ENCODE peak calls at places on chromosome 13, in four cellular contexts. K is HepG2, X is SK-N-SH, W is K562. H is an unnamed sample.
A peak's percentile ranks its signal among the peaks of the same experiment; 100 is the strongest.

GRCh38 chr13:104593251-104593576 is 1527.0 kb upstream of the SLC10A2 start:
- DNase-seq in K (no peak), X (no peak), W (no peak), H (no peak)

GRCh38 chr13:97114696-97115095 is 107.4 kb upstream of the MBNL2 start:
- DNase-seq in K (no peak), X (no peak), W (no peak), H (no peak)

GRCh38 chr13:80012281-80012680 is 328.6 kb downstream of the SPRY2 start:
- DNase-seq in K (no peak), X (no peak), W (no peak), H (no peak)

GRCh38 chr13:91142572-91142971 is 204.9 kb upstream of the MIR17HG start:
- DNase-seq in K (no peak), X (no peak), W (no peak), H (peak; percentile 1)

GRCh38 chr13:65808061-65808460 is 1422.1 kb downstream of the PCDH9 start:
- DNase-seq in K (no peak), X (no peak), W (no peak), H (peak; percentile 49)

GRCh38 chr13:70502944-70503343 is 394.7 kb upstream of the KLHL1 start:
- DNase-seq in K (no peak), X (no peak), W (no peak), H (no peak)

GRCh38 chr13:22027561-22027960 is 356.7 kb downstream of the FGF9 start:
- DNase-seq in K (no peak), X (no peak), W (no peak), H (no peak)

GRCh38 chr13:44157614-44158013 is 216.0 kb upstream of the SERP2 start:
- DNase-seq in K (no peak), X (no peak), W (no peak), H (no peak)

GRCh38 chr13:31914843-31915242 is 116.7 kb upstream of the FRY start:
- DNase-seq in K (no peak), X (no peak), W (no peak), H (no peak)

GRCh38 chr13:33353646-33354045 is 68.1 kb upstream of the STARD13 start:
- DNase-seq in K (no peak), X (no peak), W (no peak), H (no peak)

GRCh38 chr13:26380930-26381329 is 127.0 kb downstream of the CDK8 start:
- DNase-seq in K (no peak), X (no peak), W (no peak), H (no peak)

GRCh38 chr13:99422556-99423220 is 78.6 kb upstream of the TM9SF2 start:
- DNase-seq in K (no peak), X (no peak), W (no peak), H (no peak)

GRCh38 chr13:33174491-33174890 is 111.1 kb downstream of the STARD13 start:
- DNase-seq in K (no peak), X (peak; percentile 39), W (no peak), H (no peak)

GRCh38 chr13:36029171-36029570 is 102.0 kb downstream of the DCLK1 start:
- DNase-seq in K (no peak), X (no peak), W (no peak), H (peak; percentile 5)

GRCh38 chr13:62684359-62684758 is 1268.7 kb upstream of the PCDH20 start:
- DNase-seq in K (no peak), X (no peak), W (no peak), H (no peak)

GRCh38 chr13:46963874-46964273 is 67.0 kb upstream of the HTR2A start:
- DNase-seq in K (no peak), X (no peak), W (no peak), H (no peak)

GRCh38 chr13:40440990-40441820 is 225.2 kb downstream of the FOXO1 start:
- DNase-seq in K (no peak), X (peak; percentile 60), W (no peak), H (no peak)

GRCh38 chr13:80101040-80101439 is 239.9 kb downstream of the SPRY2 start:
- DNase-seq in K (no peak), X (no peak), W (no peak), H (no peak)

GRCh38 chr13:73216381-73216831 is 157.6 kb downstream of the KLF5 start:
- DNase-seq in K (no peak), X (no peak), W (no peak), H (no peak)

GRCh38 chr13:102773441-102774209 is at the start of gene TEX30:
- DNase-seq in K (no peak), X (peak; percentile 97), W (peak; percentile 83), H (peak; percentile 76)

GRCh38 chr13:50915562-50915961 is 6.0 kb downstream of the RNASEH2B start:
- DNase-seq in K (no peak), X (no peak), W (peak; percentile 61), H (no peak)

GRCh38 chr13:114123448-114123847 is 9.0 kb downstream of the RASA3 start:
- DNase-seq in K (no peak), X (no peak), W (no peak), H (no peak)

GRCh38 chr13:102846261-102847015 is 606 bp downstream of the ERCC5 start:
- DNase-seq in K (peak; percentile 21), X (peak; percentile 41), W (peak; percentile 37), H (peak; percentile 30)

GRCh38 chr13:21075303-21076264 is 14.2 kb upstream of the LATS2 start:
- DNase-seq in K (no peak), X (peak; percentile 48), W (no peak), H (no peak)

GRCh38 chr13:73200432-73200831 is 141.6 kb downstream of the KLF5 start:
- DNase-seq in K (no peak), X (no peak), W (no peak), H (peak; percentile 49)

GRCh38 chr13:100608906-100609305 is 20.3 kb upstream of the GGACT start:
- DNase-seq in K (no peak), X (no peak), W (peak; percentile 75), H (no peak)

GRCh38 chr13:25725104-25725503 is 326.7 kb downstream of the SHISA2 start:
- DNase-seq in K (no peak), X (no peak), W (peak; percentile 1), H (no peak)

GRCh38 chr13:40629678-40630384 is 36.6 kb downstream of the FOXO1 start:
- DNase-seq in K (no peak), X (no peak), W (no peak), H (no peak)

GRCh38 chr13:112165712-112166111 is 98.8 kb downstream of the SOX1 start:
- DNase-seq in K (no peak), X (no peak), W (no peak), H (no peak)

GRCh38 chr13:43572601-43573360 is 214.0 kb downstream of the ENOX1 start:
- DNase-seq in K (no peak), X (no peak), W (no peak), H (peak; percentile 25)

GRCh38 chr13:111893607-111894443 is 173.1 kb upstream of the SOX1 start:
- DNase-seq in K (no peak), X (no peak), W (no peak), H (no peak)

GRCh38 chr13:33185853-33186252 is 99.7 kb downstream of the STARD13 start:
- DNase-seq in K (no peak), X (no peak), W (no peak), H (no peak)

GRCh38 chr13:114049026-114049425 is 75.2 kb upstream of the C13orf46 start:
- DNase-seq in K (no peak), X (no peak), W (no peak), H (no peak)

GRCh38 chr13:112711528-112712265 is 21.9 kb downstream of the ATP11A start:
- DNase-seq in K (peak; percentile 76), X (no peak), W (peak; percentile 93), H (peak; percentile 98)

GRCh38 chr13:112444416-112445399 is 68.6 kb downstream of the SPACA7 start:
- DNase-seq in K (no peak), X (no peak), W (no peak), H (no peak)

GRCh38 chr13:95404141-95404882 is 103.1 kb upstream of the ABCC4 start:
- DNase-seq in K (peak; percentile 51), X (peak; percentile 81), W (peak; percentile 81), H (peak; percentile 73)

DNA sequence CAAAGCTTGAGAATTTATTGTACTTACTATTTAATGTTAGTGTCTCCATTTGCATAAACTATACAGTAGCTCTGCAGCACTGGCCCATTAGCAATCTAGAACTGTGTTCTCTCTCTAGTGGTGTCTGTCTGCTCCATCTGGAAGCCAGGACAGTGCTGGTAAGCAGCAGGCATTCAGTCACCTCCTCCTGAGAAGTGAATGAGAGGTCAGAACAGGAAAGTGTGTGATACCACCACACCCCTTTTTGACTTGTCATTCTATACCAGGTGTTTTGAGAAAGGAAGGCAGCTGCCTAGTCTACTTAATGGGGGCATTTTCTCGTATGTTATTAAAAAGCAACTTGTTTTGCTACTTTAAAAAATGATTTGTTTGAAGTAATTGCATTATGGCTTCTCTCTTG is 3.9 kb downstream of the COG3 start:
- DNase-seq in K (no peak), X (peak; percentile 9), W (peak; percentile 8), H (no peak)
- H4K20me1 ChIP-seq in K (peaks cover 19% of the 10 kb centered on the region), X (peaks cover 77% of the 10 kb centered on the region), W (peaks cover 7% of the 10 kb centered on the region), H (peaks cover 72% of the 10 kb centered on the region)

GRCh38 chr13:27795718-27796019 is 3.4 kb downstream of the GSX1 start:
- DNase-seq in K (no peak), X (no peak), W (no peak), H (no peak)

GRCh38 chr13:27794921-27795717 is 2.8 kb downstream of the GSX1 start:
- DNase-seq in K (no peak), X (no peak), W (no peak), H (no peak)

GRCh38 chr13:27794075-27794691 is 1.9 kb downstream of the GSX1 start:
- DNase-seq in K (no peak), X (no peak), W (no peak), H (no peak)

GRCh38 chr13:27796544-27797227 is 4.4 kb downstream of the GSX1 start:
- DNase-seq in K (no peak), X (no peak), W (no peak), H (no peak)

DNA sequence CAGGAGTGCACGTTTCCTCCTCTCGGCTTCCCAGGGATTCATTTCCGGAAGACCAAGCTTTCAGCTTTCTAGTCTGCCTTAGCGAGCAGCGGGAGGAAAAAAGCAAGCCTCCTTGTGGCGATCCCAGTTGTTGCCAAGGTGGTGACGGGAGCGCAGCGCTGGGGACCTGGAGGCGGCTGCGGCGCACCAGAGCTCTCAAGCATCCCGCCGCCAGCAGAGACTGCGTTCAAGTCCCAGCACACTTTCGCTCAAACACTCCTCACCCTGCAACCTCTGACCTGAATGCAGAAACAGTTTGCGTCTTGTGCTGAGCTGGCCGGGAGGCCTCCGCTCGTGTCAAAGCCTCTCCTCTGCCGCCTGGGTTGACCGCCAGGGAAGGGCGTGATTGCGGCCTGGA is 4.9 kb downstream of the GSX1 start:
- DNase-seq in K (no peak), X (no peak), W (peak; percentile 2), H (peak; percentile 30)
- TF ChIP-seq MXI1 in K (no peak), X (no peak), W (no peak), H (no peak)

GRCh38 chr13:38308736-38309135 is 40.9 kb upstream of the UFM1 start:
- DNase-seq in K (no peak), X (no peak), W (no peak), H (peak; percentile 63)

GRCh38 chr13:38303816-38304215 is 45.8 kb upstream of the UFM1 start:
- DNase-seq in K (no peak), X (no peak), W (no peak), H (no peak)

GRCh38 chr13:38309397-38309796 is 40.3 kb upstream of the UFM1 start:
- DNase-seq in K (no peak), X (no peak), W (no peak), H (no peak)
- H4K20me1 ChIP-seq in K (no peaks in the 10 kb centered on the region), X (no peaks in the 10 kb centered on the region), W (no peaks in the 10 kb centered on the region), H (no peaks in the 10 kb centered on the region)

DNA sequence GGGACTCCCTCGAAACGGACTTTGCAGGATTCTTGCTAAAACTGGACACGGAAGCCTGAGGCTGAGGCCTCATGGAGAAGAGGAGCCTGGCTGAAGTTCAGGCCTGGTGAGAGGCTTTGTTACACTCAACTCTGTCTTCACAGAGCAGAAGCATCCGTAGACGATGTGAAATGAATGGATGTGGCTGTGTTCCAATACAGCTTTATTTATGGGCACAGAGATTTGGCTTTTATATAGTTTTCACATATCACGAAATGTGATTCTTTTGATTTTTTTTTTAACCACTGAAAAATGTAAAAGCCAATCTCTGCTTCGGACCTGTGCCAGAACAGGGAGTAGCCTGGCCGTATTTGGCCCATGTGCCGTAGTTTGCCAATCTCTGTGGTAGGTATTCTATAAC is 171.4 kb upstream of the RNF113B start:
- DNase-seq in K (no peak), X (no peak), W (no peak), H (no peak)
- TF ChIP-seq MXI1 in K (no peak), X (no peak), W (no peak), H (no peak)